ENCODE peak calls at places on chromosomes 6 and 20, in eight cellular contexts. U, I, X, M, S, E, K and N are unnamed samples.

GRCh38 chr6:101454106-101454676 is 60.7 kb downstream of the GRIK2 start:
- DNase-seq in U (peak), I (no peak), X (no peak), M (peak), S (no peak), E (no peak), K (no peak), N (no peak)

GRCh38 chr6:147126618-147127022 is 77.6 kb upstream of the STXBP5 start:
- DNase-seq in U (peak), I (no peak), X (no peak), M (no peak), S (no peak), E (peak), K (no peak), N (no peak)

GRCh38 chr6:160755168-160755567 is 53.1 kb downstream of the PLG start:
- DNase-seq in U (no peak), I (no peak), X (no peak), M (no peak), S (no peak), E (no peak), K (no peak), N (no peak)

GRCh38 chr6:17633465-17634188 is 33.5 kb downstream of the FAM8A1 start:
- DNase-seq in U (no peak), I (no peak), X (no peak), M (no peak), S (no peak), E (no peak), K (no peak), N (no peak)

GRCh38 chr20:39264506-39265172 is 302.5 kb downstream of the DHX35 start:
- DNase-seq in U (peak), I (no peak), X (peak), M (peak), S (no peak), E (peak), K (peak), N (peak)

GRCh38 chr6:68615965-68616364 is 19.1 kb upstream of the ADGRB3 start:
- DNase-seq in U (no peak), I (no peak), X (no peak), M (no peak), S (no peak), E (no peak), K (no peak), N (no peak)

GRCh38 chr20:17518339-17519052 is 12.7 kb downstream of the BFSP1 start:
- DNase-seq in U (peak), I (no peak), X (no peak), M (no peak), S (peak), E (no peak), K (no peak), N (peak)

GRCh38 chr6:35634316-35634715 is 54.4 kb downstream of the FKBP5 start:
- DNase-seq in U (no peak), I (no peak), X (no peak), M (peak), S (no peak), E (peak), K (no peak), N (no peak)

GRCh38 chr20:59086923-59087322 is 44.3 kb upstream of the PRELID3B start:
- DNase-seq in U (no peak), I (no peak), X (no peak), M (no peak), S (no peak), E (no peak), K (no peak), N (no peak)

GRCh38 chr6:116533233-116533957 is 12.1 kb downstream of the TRAPPC3L start:
- DNase-seq in U (peak), I (no peak), X (no peak), M (no peak), S (no peak), E (peak), K (no peak), N (no peak)

GRCh38 chr6:35190306-35190705 is 23.4 kb upstream of the SCUBE3 start:
- DNase-seq in U (no peak), I (no peak), X (no peak), M (no peak), S (no peak), E (no peak), K (no peak), N (no peak)

GRCh38 chr6:153804755-153805330 is 234.2 kb upstream of the OPRM1 start:
- DNase-seq in U (no peak), I (no peak), X (no peak), M (no peak), S (no peak), E (no peak), K (no peak), N (no peak)

GRCh38 chr6:42689371-42689770 is 33.0 kb downstream of the PRPH2 start:
- DNase-seq in U (no peak), I (no peak), X (no peak), M (no peak), S (no peak), E (no peak), K (no peak), N (no peak)

GRCh38 chr6:144063246-144063743 is 32.1 kb downstream of the SF3B5 start:
- DNase-seq in U (peak), I (no peak), X (peak), M (peak), S (no peak), E (no peak), K (no peak), N (no peak)

GRCh38 chr6:1190361-1190760 is 121.5 kb upstream of the FOXQ1 start:
- DNase-seq in U (no peak), I (no peak), X (no peak), M (no peak), S (no peak), E (peak), K (peak), N (no peak)

GRCh38 chr6:166032366-166033171 is 135.1 kb downstream of the TBXT start:
- DNase-seq in U (peak), I (no peak), X (no peak), M (peak), S (peak), E (peak), K (peak), N (peak)

GRCh38 chr20:32583581-32584045 is 1.5 kb downstream of the NOL4L start:
- DNase-seq in U (peak), I (no peak), X (no peak), M (no peak), S (no peak), E (no peak), K (no peak), N (no peak)

GRCh38 chr6:30760537-30760936 is 16.2 kb upstream of the IER3 start:
- DNase-seq in U (no peak), I (no peak), X (no peak), M (no peak), S (no peak), E (no peak), K (no peak), N (no peak)

GRCh38 chr6:43914272-43915147 is 144.5 kb downstream of the VEGFA start:
- DNase-seq in U (peak), I (no peak), X (no peak), M (no peak), S (no peak), E (no peak), K (no peak), N (no peak)

GRCh38 chr20:34876161-34877001 is at the start of gene ACSS2:
- DNase-seq in U (peak), I (peak), X (peak), M (peak), S (peak), E (peak), K (peak), N (peak)

GRCh38 chr6:64672651-64673050 is 1034.4 kb downstream of the EYS start:
- DNase-seq in U (no peak), I (no peak), X (no peak), M (no peak), S (no peak), E (peak), K (no peak), N (no peak)

GRCh38 chr20:11447371-11448100 is 470.2 kb upstream of the BTBD3 start:
- DNase-seq in U (no peak), I (no peak), X (no peak), M (no peak), S (no peak), E (no peak), K (no peak), N (no peak)

GRCh38 chr6:164013480-164014208 is 599.1 kb downstream of the QKI start:
- DNase-seq in U (no peak), I (no peak), X (no peak), M (no peak), S (no peak), E (peak), K (no peak), N (no peak)

GRCh38 chr6:88870728-88871330 is 92.6 kb downstream of the RNGTT start:
- DNase-seq in U (peak), I (no peak), X (no peak), M (peak), S (peak), E (peak), K (peak), N (peak)

GRCh38 chr20:251352-251751 is 6.2 kb upstream of the DEFB132 start:
- DNase-seq in U (no peak), I (no peak), X (no peak), M (no peak), S (no peak), E (no peak), K (no peak), N (no peak)

GRCh38 chr20:44938637-44939036 is 21.6 kb downstream of the TOMM34 start:
- DNase-seq in U (no peak), I (no peak), X (no peak), M (no peak), S (no peak), E (no peak), K (no peak), N (no peak)

GRCh38 chr20:44941292-44941691 is 18.9 kb downstream of the TOMM34 start:
- DNase-seq in U (no peak), I (no peak), X (no peak), M (no peak), S (no peak), E (no peak), K (no peak), N (no peak)

GRCh38 chr20:44945261-44945660 is 14.9 kb downstream of the TOMM34 start:
- DNase-seq in U (no peak), I (no peak), X (no peak), M (no peak), S (no peak), E (no peak), K (no peak), N (peak)

GRCh38 chr20:44943828-44944227 is 16.4 kb downstream of the TOMM34 start:
- DNase-seq in U (no peak), I (no peak), X (no peak), M (no peak), S (no peak), E (no peak), K (no peak), N (no peak)

DNA sequence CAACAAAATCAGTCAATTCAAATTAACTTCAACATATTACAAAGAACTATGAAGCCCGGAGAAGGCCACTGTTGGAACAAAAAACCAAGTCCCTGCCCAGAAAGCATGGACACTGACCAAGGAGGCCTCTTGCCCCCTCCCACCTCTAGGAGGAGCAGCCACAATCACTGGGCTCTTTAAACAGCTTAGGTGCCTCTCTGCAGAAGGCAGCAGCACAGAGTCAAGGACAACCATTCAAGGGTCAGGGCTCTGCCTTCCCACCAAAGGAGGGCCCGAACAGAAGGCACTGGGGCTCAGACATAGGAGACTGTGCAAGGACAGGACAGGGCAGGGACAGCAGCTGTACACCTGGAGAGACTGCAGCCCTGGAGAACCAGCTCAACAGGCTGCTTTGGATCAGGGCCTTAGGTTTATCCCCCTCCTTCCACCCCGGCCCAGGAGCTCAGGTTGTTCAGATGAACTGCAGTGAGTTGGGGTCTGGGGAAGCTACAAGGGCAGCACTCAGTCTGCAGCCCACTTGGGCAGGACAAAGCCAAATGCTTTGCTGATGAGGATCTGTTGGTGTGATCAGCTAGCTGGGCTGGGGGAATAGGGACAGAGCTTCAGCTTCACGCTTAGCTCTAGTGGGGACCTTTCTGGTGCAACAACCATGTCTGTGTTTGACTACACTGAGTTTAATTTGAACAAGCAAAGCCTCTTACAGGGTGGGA is 17.8 kb downstream of the TOMM34 start:
- DNase-seq in U (peak), I (no peak), X (no peak), M (no peak), S (peak), E (no peak), K (no peak), N (no peak)
- TF ChIP-seq CTCF in U (peak), I (peak), X (no peak), M (no peak), S (no peak), E (no peak), K (no peak), N (no peak)

GRCh38 chr6:150857062-150857905 is 8.2 kb upstream of the MTHFD1L start:
- DNase-seq in U (no peak), I (no peak), X (peak), M (no peak), S (no peak), E (peak), K (peak), N (no peak)

GRCh38 chr6:150863213-150863928 is 2.1 kb upstream of the MTHFD1L start:
- DNase-seq in U (no peak), I (no peak), X (no peak), M (no peak), S (no peak), E (no peak), K (no peak), N (no peak)

DNA sequence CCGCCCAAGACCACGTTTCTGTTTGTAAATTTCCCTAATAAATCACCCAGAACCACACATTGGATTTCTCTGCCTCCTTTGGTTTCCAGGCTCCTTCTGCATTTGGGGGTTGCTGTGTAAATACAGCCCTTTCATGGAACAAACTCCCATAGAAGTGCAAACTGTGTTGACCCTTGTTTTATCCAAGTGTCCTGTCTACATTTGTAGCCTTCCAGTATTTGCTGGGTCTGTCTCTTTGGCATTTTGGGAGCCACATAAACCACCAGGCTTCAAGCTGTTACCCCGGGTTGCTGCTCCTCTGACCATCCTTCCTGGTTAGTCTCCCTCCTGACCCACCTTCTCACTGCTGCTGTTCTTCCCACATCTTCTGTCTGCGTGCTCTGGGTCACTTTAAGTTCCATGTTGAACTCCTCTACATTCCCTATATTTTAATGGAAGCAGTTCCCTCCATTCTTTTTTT is 7.6 kb upstream of the MTHFD1L start:
- DNase-seq in U (no peak), I (no peak), X (no peak), M (no peak), S (no peak), E (no peak), K (no peak), N (no peak)
- H3K4me3 ChIP-seq in U (no peak), I (no peak), X (no peak), M (no peak), S (no peak), E (no peak), K (no peak), N (no peak)

GRCh38 chr6:53154071-53154470 is 5.4 kb upstream of the GCM1 start:
- DNase-seq in U (no peak), I (no peak), X (no peak), M (no peak), S (no peak), E (no peak), K (no peak), N (no peak)

GRCh38 chr6:53154794-53155193 is 6.2 kb upstream of the GCM1 start:
- DNase-seq in U (no peak), I (no peak), X (no peak), M (no peak), S (no peak), E (no peak), K (no peak), N (no peak)

GRCh38 chr6:53152576-53152975 is 3.9 kb upstream of the GCM1 start:
- DNase-seq in U (no peak), I (no peak), X (no peak), M (no peak), S (no peak), E (no peak), K (no peak), N (no peak)

GRCh38 chr6:53148684-53149083 is at the start of gene GCM1:
- DNase-seq in U (no peak), I (no peak), X (no peak), M (peak), S (no peak), E (no peak), K (no peak), N (no peak)

GRCh38 chr6:53151676-53152075 is 3.0 kb upstream of the GCM1 start:
- DNase-seq in U (peak), I (peak), X (no peak), M (no peak), S (no peak), E (no peak), K (no peak), N (no peak)
- TF ChIP-seq CTCF in U (peak), I (peak), X (no peak), M (no peak), S (no peak), E (peak), K (peak), N (no peak)

DNA sequence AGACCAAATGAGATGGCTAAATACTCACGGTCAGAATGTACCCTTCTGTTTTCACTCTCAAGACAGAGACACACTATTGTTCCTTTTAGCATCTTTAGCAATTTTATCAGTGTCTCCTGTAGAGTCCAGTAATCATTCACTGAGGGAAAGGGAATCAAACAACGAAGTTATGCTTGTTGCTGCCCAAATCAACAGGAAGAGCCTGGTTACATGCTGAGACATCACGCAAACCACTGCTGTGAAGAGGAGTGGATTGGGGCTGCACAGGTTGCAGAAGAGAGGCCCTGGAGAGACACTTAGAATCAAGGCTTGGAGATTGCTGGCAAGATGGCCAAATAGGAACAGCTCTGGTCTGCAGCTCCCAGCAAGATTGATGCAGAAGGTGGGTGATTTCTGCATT is 40.5 kb upstream of the B3GAT2 start:
- DNase-seq in U (no peak), I (no peak), X (no peak), M (no peak), S (no peak), E (no peak), K (no peak), N (no peak)
- H3K4me3 ChIP-seq in U (no peak), I (no peak), X (no peak), M (no peak), S (no peak), E (no peak), K (no peak), N (no peak)

GRCh38 chr6:76682842-76683241 is 610.4 kb upstream of the IMPG1 start:
- DNase-seq in U (peak), I (no peak), X (no peak), M (no peak), S (no peak), E (peak), K (peak), N (no peak)
- TF ChIP-seq CTCF in U (peak), I (peak), X (no peak), M (no peak), S (no peak), E (peak), K (no peak), N (peak)

GRCh38 chr6:155120034-155120433 is 124.9 kb downstream of the TIAM2 start:
- DNase-seq in U (peak), I (no peak), X (no peak), M (no peak), S (no peak), E (no peak), K (peak), N (no peak)

GRCh38 chr6:155123520-155123919 is 128.4 kb downstream of the TIAM2 start:
- DNase-seq in U (peak), I (no peak), X (no peak), M (no peak), S (no peak), E (no peak), K (no peak), N (no peak)

GRCh38 chr6:155125916-155126315 is 130.8 kb downstream of the TIAM2 start:
- DNase-seq in U (no peak), I (no peak), X (no peak), M (no peak), S (no peak), E (no peak), K (peak), N (no peak)

GRCh38 chr6:155121699-155122098 is 126.6 kb downstream of the TIAM2 start:
- DNase-seq in U (peak), I (no peak), X (no peak), M (no peak), S (no peak), E (peak), K (no peak), N (no peak)

DNA sequence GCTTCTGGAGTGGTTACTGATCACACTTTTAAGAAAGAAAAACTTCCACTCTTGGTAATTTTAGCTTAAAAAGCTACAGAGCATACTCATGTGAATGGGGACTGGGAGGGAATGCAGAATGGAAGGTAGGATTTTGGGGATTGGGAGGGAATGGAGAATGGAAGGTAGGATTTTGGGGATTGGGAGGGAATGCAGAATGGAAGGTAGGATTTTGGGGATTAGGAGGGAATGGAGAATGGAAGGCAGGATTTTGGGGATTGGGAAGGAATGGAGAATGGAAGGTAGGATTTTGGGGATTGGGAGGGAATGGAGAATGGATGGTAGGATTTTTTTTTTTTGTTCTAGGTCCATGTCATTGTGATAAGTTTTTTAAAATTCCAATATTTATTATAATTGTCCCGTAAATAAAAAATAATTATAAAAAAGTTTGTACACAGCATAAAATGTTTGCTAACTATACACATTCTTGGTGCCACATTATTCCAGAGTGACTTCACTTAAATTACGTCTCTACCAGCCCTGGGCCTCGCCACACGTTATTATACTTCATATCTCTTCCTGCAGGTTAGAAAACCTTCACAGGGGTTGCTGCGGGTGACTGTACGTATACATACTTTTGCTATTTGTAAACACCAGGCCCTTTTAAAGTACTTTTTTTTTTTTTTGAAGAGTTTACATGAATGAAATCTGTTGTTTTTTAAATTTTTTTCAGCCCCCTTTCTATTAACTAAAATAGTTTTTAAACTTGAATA is 127.3 kb downstream of the TIAM2 start:
- DNase-seq in U (no peak), I (no peak), X (no peak), M (no peak), S (no peak), E (no peak), K (no peak), N (no peak)
- H3K4me3 ChIP-seq in U (no peak), I (no peak), X (no peak), M (no peak), S (no peak), E (no peak), K (no peak), N (no peak)

GRCh38 chr20:57748601-57749130 is 38.9 kb upstream of the PMEPA1 start:
- DNase-seq in U (peak), I (peak), X (peak), M (peak), S (peak), E (peak), K (peak), N (peak)

GRCh38 chr20:57746201-57746600 is 36.4 kb upstream of the PMEPA1 start:
- DNase-seq in U (no peak), I (no peak), X (no peak), M (no peak), S (no peak), E (no peak), K (no peak), N (no peak)

GRCh38 chr20:57747889-57748456 is 38.2 kb upstream of the PMEPA1 start:
- DNase-seq in U (peak), I (no peak), X (no peak), M (peak), S (no peak), E (no peak), K (no peak), N (no peak)

GRCh38 chr20:57749131-57749690 is 39.4 kb upstream of the PMEPA1 start:
- DNase-seq in U (no peak), I (no peak), X (no peak), M (no peak), S (no peak), E (no peak), K (no peak), N (no peak)

GRCh38 chr20:57746832-57747404 is 37.1 kb upstream of the PMEPA1 start:
- DNase-seq in U (no peak), I (no peak), X (no peak), M (no peak), S (no peak), E (no peak), K (no peak), N (no peak)
- TF ChIP-seq CTCF in U (no peak), I (no peak), X (no peak), M (no peak), S (no peak), E (no peak), K (no peak), N (no peak)